ENCODE peak calls at places on chromosomes 3 and 15, in seven cellular contexts. V is hepatocyte, O is neural progenitor cell, A is fibroblast of lung, F is HCT116, K is GM23338, W is GM12878. Z is an unnamed sample.
A peak's percentile ranks its signal among the peaks of the same experiment; 100 is the strongest.

GRCh38 chr3:39329493-39329892 is at the start of gene CCR8:
- DNase-seq in V (no peak), O (no peak), A (no peak), F (no peak), K (no peak), W (no peak), Z (no peak)

GRCh38 chr3:79367066-79367465 is 400.7 kb downstream of the ROBO1 start:
- DNase-seq in V (no peak), O (no peak), A (peak; percentile 87), F (no peak), K (no peak), W (no peak), Z (no peak)

GRCh38 chr3:190514163-190515153 is 573 bp downstream of the IL1RAP start:
- DNase-seq in V (peak; percentile 62), O (peak; percentile 60), A (peak; percentile 60), F (no peak), K (peak; percentile 49), W (no peak), Z (peak; percentile 55)

GRCh38 chr15:65374831-65375401 is 2.9 kb downstream of the IGDCC3 start:
- DNase-seq in V (no peak), O (peak; percentile 38), A (peak; percentile 25), F (no peak), K (no peak), W (no peak), Z (no peak)

GRCh38 chr15:89430530-89431341 is 65.6 kb downstream of the RHCG start:
- DNase-seq in V (peak; percentile 85), O (peak; percentile 86), A (peak; percentile 41), F (peak; percentile 57), K (peak; percentile 89), W (peak; percentile 31), Z (peak; percentile 74)

GRCh38 chr3:160163259-160163878 is 61.9 kb upstream of the C3orf80 start:
- DNase-seq in V (peak; percentile 42), O (no peak), A (no peak), F (peak; percentile 23), K (no peak), W (no peak), Z (no peak)

GRCh38 chr3:10471337-10471721 is 34.1 kb downstream of the ATP2B2 start:
- DNase-seq in V (peak; percentile 13), O (peak; percentile 28), A (peak; percentile 9), F (no peak), K (peak; percentile 28), W (no peak), Z (no peak)

GRCh38 chr3:20462226-20462625 is 276.2 kb upstream of the SGO1 start:
- DNase-seq in V (no peak), O (no peak), A (no peak), F (no peak), K (peak; percentile 10), W (no peak), Z (no peak)

GRCh38 chr15:67080900-67081431 is 15.6 kb downstream of the SMAD3 start:
- DNase-seq in V (no peak), O (no peak), A (peak; percentile 90), F (no peak), K (no peak), W (peak; percentile 99), Z (no peak)

GRCh38 chr3:86923071-86923476 is 67.9 kb downstream of the VGLL3 start:
- DNase-seq in V (peak; percentile 12), O (no peak), A (peak; percentile 85), F (no peak), K (no peak), W (no peak), Z (no peak)

GRCh38 chr3:144900366-144900765 is 928.7 kb downstream of the DIPK2A start:
- DNase-seq in V (no peak), O (no peak), A (peak; percentile 0), F (no peak), K (no peak), W (no peak), Z (no peak)

GRCh38 chr3:44415421-44415820 is 62.0 kb downstream of the ZNF445 start:
- DNase-seq in V (no peak), O (no peak), A (no peak), F (no peak), K (no peak), W (no peak), Z (no peak)

GRCh38 chr3:169354774-169355501 is 308.6 kb downstream of the MECOM start:
- DNase-seq in V (no peak), O (peak; percentile 87), A (no peak), F (no peak), K (peak; percentile 17), W (no peak), Z (no peak)

GRCh38 chr15:40847225-40847961 is 3.5 kb downstream of the SPINT1 start:
- DNase-seq in V (peak; percentile 93), O (peak; percentile 76), A (peak; percentile 36), F (no peak), K (peak; percentile 81), W (peak; percentile 57), Z (peak; percentile 59)

GRCh38 chr3:120475722-120476385 is 25.1 kb upstream of the FSTL1 start:
- DNase-seq in V (no peak), O (no peak), A (peak; percentile 64), F (no peak), K (no peak), W (no peak), Z (no peak)

GRCh38 chr3:53140575-53141467 is 10.6 kb upstream of the RFT1 start:
- DNase-seq in V (no peak), O (no peak), A (peak; percentile 38), F (no peak), K (no peak), W (no peak), Z (no peak)

GRCh38 chr15:39255760-39256159 is 325.1 kb upstream of the THBS1 start:
- DNase-seq in V (no peak), O (no peak), A (no peak), F (no peak), K (no peak), W (no peak), Z (no peak)

GRCh38 chr3:162492446-162493081 is 996.0 kb downstream of the OTOL1 start:
- DNase-seq in V (no peak), O (no peak), A (peak; percentile 87), F (no peak), K (no peak), W (no peak), Z (no peak)

GRCh38 chr15:79370716-79371115 is 59.8 kb downstream of the TMED3 start:
- DNase-seq in V (no peak), O (no peak), A (peak; percentile 90), F (no peak), K (no peak), W (no peak), Z (no peak)

GRCh38 chr3:57169872-57170623 is 4.9 kb upstream of the IL17RD start:
- DNase-seq in V (peak; percentile 91), O (peak; percentile 90), A (peak; percentile 53), F (peak; percentile 64), K (peak; percentile 92), W (no peak), Z (peak; percentile 75)

GRCh38 chr3:133330542-133330941 is 69.3 kb upstream of the BFSP2 start:
- DNase-seq in V (no peak), O (no peak), A (no peak), F (no peak), K (no peak), W (no peak), Z (no peak)

GRCh38 chr3:98793971-98794370 is 30.8 kb downstream of the ST3GAL6 start:
- DNase-seq in V (no peak), O (no peak), A (peak; percentile 38), F (no peak), K (no peak), W (no peak), Z (no peak)

GRCh38 chr3:73045391-73045790 is 16.1 kb upstream of the EBLN2 start:
- DNase-seq in V (no peak), O (no peak), A (peak; percentile 56), F (no peak), K (no peak), W (no peak), Z (no peak)

GRCh38 chr15:25182736-25183445 is 228.1 kb downstream of the SNRPN start:
- DNase-seq in V (no peak), O (no peak), A (no peak), F (no peak), K (peak; percentile 49), W (no peak), Z (no peak)

GRCh38 chr15:65312400-65312916 is 8.0 kb downstream of the RNU5B-1 start:
- DNase-seq in V (no peak), O (no peak), A (no peak), F (no peak), K (no peak), W (no peak), Z (no peak)

GRCh38 chr3:88452228-88452627 is 302.5 kb downstream of the C3orf38 start:
- DNase-seq in V (no peak), O (no peak), A (no peak), F (no peak), K (no peak), W (no peak), Z (no peak)

GRCh38 chr3:195170521-195170920 is 100.4 kb downstream of the XXYLT1 start:
- DNase-seq in V (no peak), O (no peak), A (no peak), F (no peak), K (no peak), W (no peak), Z (no peak)

GRCh38 chr3:16801698-16802097 is 83.1 kb upstream of the PLCL2 start:
- DNase-seq in V (no peak), O (no peak), A (peak; percentile 49), F (no peak), K (no peak), W (no peak), Z (peak; percentile 21)

GRCh38 chr3:18679226-18679625 is 254.1 kb upstream of the SATB1 start:
- DNase-seq in V (no peak), O (no peak), A (no peak), F (no peak), K (no peak), W (no peak), Z (no peak)

GRCh38 chr15:59994855-59995557 is 9.1 kb upstream of the FOXB1 start:
- DNase-seq in V (no peak), O (peak; percentile 73), A (no peak), F (no peak), K (peak; percentile 87), W (no peak), Z (no peak)
- TF ChIP-seq EZH2 in V (peak; percentile 92), O (peak; percentile 65), A (peak; percentile 62), F (no peak), K (peak; percentile 4), W (no peak), Z (no peak)

DNA sequence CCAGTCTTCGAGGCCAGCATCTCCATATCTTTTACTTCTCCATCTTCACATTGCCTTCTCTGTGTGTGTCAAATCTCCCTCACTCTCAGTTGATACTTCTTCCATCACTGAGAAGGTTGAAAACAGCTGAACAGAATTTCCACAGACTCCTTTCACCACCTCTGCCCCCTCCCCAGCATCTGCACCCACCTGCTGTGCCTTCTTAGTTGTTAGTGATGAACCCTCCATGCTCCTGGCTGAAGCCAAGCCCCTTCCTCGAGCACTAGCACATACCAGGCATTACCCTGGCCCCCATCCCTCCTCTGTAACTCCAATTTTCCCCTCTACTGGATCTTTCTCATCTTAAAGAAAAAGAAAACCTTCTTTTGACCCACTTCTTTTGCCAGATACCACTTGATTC is 27.8 kb upstream of the ESYT3 start:
- DNase-seq in V (no peak), O (no peak), A (no peak), F (no peak), K (no peak), W (no peak), Z (no peak)
- TF ChIP-seq EZH2 in V (no peak), O (no peak), A (no peak), F (no peak), K (no peak), W (no peak), Z (no peak)

GRCh38 chr3:196519738-196520122 is 4.6 kb upstream of the SMCO1 start:
- DNase-seq in V (no peak), O (no peak), A (no peak), F (no peak), K (no peak), W (no peak), Z (peak; percentile 62)
- TF ChIP-seq EZH2 in V (no peak), O (no peak), A (no peak), F (no peak), K (no peak), W (no peak), Z (no peak)

GRCh38 chr3:179304605-179305004 is 18.2 kb upstream of the ZNF639 start:
- DNase-seq in V (no peak), O (no peak), A (no peak), F (no peak), K (no peak), W (no peak), Z (no peak)
- TF ChIP-seq EZH2 in V (no peak), O (no peak), A (no peak), F (no peak), K (no peak), W (no peak), Z (no peak)